ENCODE peak calls at places on chromosomes 6 and 20, in nine cellular contexts. B, V, Q, T, Z, C, H, R and I are unnamed samples.

GRCh38 chr6:106563614-106564013 is 65.7 kb downstream of the RTN4IP1 start:
- DNase-seq in Z (no peak), H (no peak), B (no peak), T (no peak), V (no peak), Q (no peak), C (no peak), R (no peak), I (no peak)

GRCh38 chr20:37365760-37366638 is 20.1 kb downstream of the SRC start:
- DNase-seq in T (no peak), Z (no peak), Q (no peak), R (peak), C (peak), H (no peak), B (no peak), V (no peak), I (no peak)

GRCh38 chr20:8385247-8385646 is 253.2 kb downstream of the PLCB1 start:
- DNase-seq in V (peak), T (no peak), B (peak), Z (no peak), R (no peak), H (no peak), Q (no peak), C (no peak), I (peak)

GRCh38 chr6:140193269-140193668 is 818.8 kb upstream of the CITED2 start:
- DNase-seq in R (no peak), H (no peak), Z (no peak), B (no peak), T (no peak), Q (no peak), V (no peak), C (no peak), I (no peak)

GRCh38 chr20:49372095-49372734 is 94.4 kb upstream of the ZNFX1 start:
- DNase-seq in V (no peak), H (no peak), C (no peak), B (no peak), T (no peak), R (no peak), Z (no peak), Q (no peak), I (no peak)

GRCh38 chr20:7742479-7742878 is 197.8 kb downstream of the HAO1 start:
- DNase-seq in Q (peak), V (no peak), C (no peak), Z (peak), H (no peak), B (no peak), R (no peak), T (no peak), I (no peak)

GRCh38 chr6:36052092-36052491 is 24.5 kb downstream of the MAPK14 start:
- DNase-seq in V (no peak), Z (no peak), C (no peak), H (no peak), T (no peak), Q (no peak), B (no peak), R (no peak), I (no peak)

GRCh38 chr6:170113141-170113540 is 177.7 kb downstream of the DLL1 start:
- DNase-seq in Q (no peak), V (no peak), H (no peak), C (no peak), R (no peak), B (no peak), T (no peak), Z (no peak), I (no peak)

GRCh38 chr20:38680492-38681118 is 43.7 kb upstream of the SLC32A1 start:
- DNase-seq in C (peak), R (no peak), Z (peak), H (peak), T (no peak), B (peak), V (no peak), Q (no peak), I (peak)

GRCh38 chr6:34378470-34378869 is 14.0 kb downstream of the NUDT3 start:
- DNase-seq in R (no peak), B (no peak), T (no peak), H (no peak), C (no peak), Q (no peak), Z (no peak), V (no peak), I (no peak)

GRCh38 chr20:1478566-1478965 is 11.9 kb upstream of the NSFL1C start:
- DNase-seq in Z (no peak), H (peak), Q (no peak), T (no peak), R (no peak), V (no peak), C (no peak), B (no peak), I (no peak)